ENCODE peak calls at places on chromosomes 11 and 22, in five cellular contexts. One of them, this sample, is unnamed.

GRCh38 chr11:106463154-106463553 is 385.7 kb downstream of the AASDHPPT start:
- DNase-seq in fibroblast of lung: no peak
- DNase-seq in right atrium auricular region: no peak
- DNase-seq in A549: no peak
- DNase-seq in NB4: no peak
- DNase-seq in this sample: no peak

GRCh38 chr11:101439488-101439887 is 144.3 kb downstream of the TRPC6 start:
- DNase-seq in A549: no peak
- DNase-seq in right atrium auricular region: no peak
- DNase-seq in fibroblast of lung: no peak
- DNase-seq in NB4: peak
- DNase-seq in this sample: no peak

GRCh38 chr11:38814670-38815069 is 2216.6 kb upstream of the RAG2 start:
- DNase-seq in right atrium auricular region: no peak
- DNase-seq in fibroblast of lung: peak
- DNase-seq in NB4: no peak
- DNase-seq in A549: no peak
- DNase-seq in this sample: no peak

GRCh38 chr22:23836692-23837495 is 1.9 kb downstream of the DERL3 start:
- DNase-seq in NB4: no peak
- DNase-seq in fibroblast of lung: no peak
- DNase-seq in right atrium auricular region: no peak
- DNase-seq in A549: no peak
- DNase-seq in this sample: no peak

GRCh38 chr11:69558519-69558941 is 77.1 kb downstream of the LINC01488 start:
- DNase-seq in fibroblast of lung: no peak
- DNase-seq in NB4: no peak
- DNase-seq in A549: no peak
- DNase-seq in right atrium auricular region: no peak
- DNase-seq in this sample: no peak

GRCh38 chr11:60926500-60926899 is 2.2 kb downstream of the TMEM132A start:
- DNase-seq in right atrium auricular region: no peak
- DNase-seq in A549: no peak
- DNase-seq in fibroblast of lung: no peak
- DNase-seq in NB4: no peak
- DNase-seq in this sample: no peak

GRCh38 chr22:27466229-27466628 is 335.3 kb downstream of the MN1 start:
- DNase-seq in right atrium auricular region: no peak
- DNase-seq in A549: no peak
- DNase-seq in fibroblast of lung: no peak
- DNase-seq in NB4: no peak
- DNase-seq in this sample: no peak

GRCh38 chr11:68950268-68950667 is 30.5 kb downstream of the MRGPRD start:
- DNase-seq in fibroblast of lung: no peak
- DNase-seq in A549: peak
- DNase-seq in right atrium auricular region: no peak
- DNase-seq in NB4: peak
- DNase-seq in this sample: no peak

GRCh38 chr11:115712296-115712695 is 208.1 kb upstream of the CADM1 start:
- DNase-seq in fibroblast of lung: no peak
- DNase-seq in NB4: no peak
- DNase-seq in A549: no peak
- DNase-seq in right atrium auricular region: no peak
- DNase-seq in this sample: no peak

GRCh38 chr11:2567026-2567671 is 122.3 kb downstream of the KCNQ1 start:
- DNase-seq in NB4: no peak
- DNase-seq in A549: no peak
- DNase-seq in right atrium auricular region: no peak
- DNase-seq in fibroblast of lung: no peak
- DNase-seq in this sample: no peak

GRCh38 chr11:11724994-11725393 is 103.2 kb upstream of the GALNT18 start:
- DNase-seq in fibroblast of lung: no peak
- DNase-seq in A549: no peak
- DNase-seq in right atrium auricular region: no peak
- DNase-seq in NB4: no peak
- DNase-seq in this sample: no peak

GRCh38 chr11:126637800-126638175 is 282.3 kb downstream of the ST3GAL4 start:
- DNase-seq in right atrium auricular region: no peak
- DNase-seq in fibroblast of lung: peak
- DNase-seq in NB4: no peak
- DNase-seq in A549: no peak
- DNase-seq in this sample: no peak

GRCh38 chr11:78365381-78365792 is 52.2 kb downstream of the GAB2 start:
- DNase-seq in A549: no peak
- DNase-seq in NB4: no peak
- DNase-seq in fibroblast of lung: peak
- DNase-seq in right atrium auricular region: no peak
- DNase-seq in this sample: no peak

GRCh38 chr11:83409476-83409875 is 123.3 kb upstream of the CCDC90B start:
- DNase-seq in NB4: no peak
- DNase-seq in right atrium auricular region: no peak
- DNase-seq in A549: no peak
- DNase-seq in fibroblast of lung: no peak
- DNase-seq in this sample: no peak

GRCh38 chr22:39814899-39815298 is 78.7 kb downstream of the ENTHD1 start:
- DNase-seq in A549: no peak
- DNase-seq in right atrium auricular region: no peak
- DNase-seq in fibroblast of lung: peak
- DNase-seq in NB4: peak
- DNase-seq in this sample: no peak

GRCh38 chr22:27802389-27803079 is 978 bp upstream of the MN1 start:
- DNase-seq in A549: no peak
- DNase-seq in fibroblast of lung: no peak
- DNase-seq in NB4: no peak
- DNase-seq in right atrium auricular region: no peak
- DNase-seq in this sample: no peak

GRCh38 chr22:49429066-49429465 is 398.6 kb downstream of the BRD1 start:
- DNase-seq in fibroblast of lung: no peak
- DNase-seq in right atrium auricular region: no peak
- DNase-seq in A549: no peak
- DNase-seq in NB4: no peak
- DNase-seq in this sample: no peak

GRCh38 chr11:119377112-119377901 is 4.2 kb downstream of the USP2 start:
- DNase-seq in fibroblast of lung: no peak
- DNase-seq in A549: no peak
- DNase-seq in NB4: no peak
- DNase-seq in right atrium auricular region: no peak
- DNase-seq in this sample: no peak

GRCh38 chr11:77473001-77473800 is 693 bp downstream of the PAK1 start:
- DNase-seq in A549: peak
- DNase-seq in fibroblast of lung: peak
- DNase-seq in NB4: peak
- DNase-seq in right atrium auricular region: no peak
- DNase-seq in this sample: peak

GRCh38 chr11:28715726-28716125 is 607.5 kb downstream of the METTL15 start:
- DNase-seq in A549: no peak
- DNase-seq in right atrium auricular region: no peak
- DNase-seq in fibroblast of lung: peak
- DNase-seq in NB4: no peak
- DNase-seq in this sample: no peak

GRCh38 chr11:11416502-11416901 is 63.5 kb upstream of the CSNK2A3 start:
- DNase-seq in NB4: peak
- DNase-seq in right atrium auricular region: no peak
- DNase-seq in A549: no peak
- DNase-seq in fibroblast of lung: peak
- DNase-seq in this sample: no peak

GRCh38 chr11:130837194-130837593 is 79.1 kb downstream of the SNX19 start:
- DNase-seq in NB4: no peak
- DNase-seq in fibroblast of lung: no peak
- DNase-seq in A549: no peak
- DNase-seq in right atrium auricular region: no peak
- DNase-seq in this sample: no peak

GRCh38 chr11:16356057-16356750 is at the start of gene SOX6:
- DNase-seq in NB4: no peak
- DNase-seq in fibroblast of lung: peak
- DNase-seq in right atrium auricular region: no peak
- DNase-seq in A549: no peak
- DNase-seq in this sample: no peak

GRCh38 chr11:19602406-19602805 is 110.2 kb upstream of the NAV2 start:
- DNase-seq in NB4: no peak
- DNase-seq in A549: no peak
- DNase-seq in fibroblast of lung: no peak
- DNase-seq in right atrium auricular region: no peak
- DNase-seq in this sample: no peak

GRCh38 chr22:45064313-45065268 is 54.8 kb upstream of the PHF21B start:
- DNase-seq in NB4: peak
- DNase-seq in fibroblast of lung: peak
- DNase-seq in A549: no peak
- DNase-seq in right atrium auricular region: no peak
- DNase-seq in this sample: no peak

GRCh38 chr11:2298131-2298794 is 3.5 kb downstream of the C11orf21 start:
- DNase-seq in fibroblast of lung: no peak
- DNase-seq in A549: no peak
- DNase-seq in right atrium auricular region: peak
- DNase-seq in NB4: no peak
- DNase-seq in this sample: no peak

GRCh38 chr11:61883947-61884346 is 7.4 kb downstream of the FADS3 start:
- DNase-seq in fibroblast of lung: no peak
- DNase-seq in NB4: no peak
- DNase-seq in A549: no peak
- DNase-seq in right atrium auricular region: no peak
- DNase-seq in this sample: no peak

GRCh38 chr22:17446704-17447103 is 77.4 kb downstream of the CECR2 start:
- DNase-seq in A549: no peak
- DNase-seq in NB4: no peak
- DNase-seq in right atrium auricular region: no peak
- DNase-seq in fibroblast of lung: no peak
- DNase-seq in this sample: no peak

GRCh38 chr11:110984147-110984546 is 261.4 kb upstream of the POU2AF2 start:
- DNase-seq in fibroblast of lung: peak
- DNase-seq in right atrium auricular region: no peak
- DNase-seq in A549: no peak
- DNase-seq in NB4: no peak
- DNase-seq in this sample: no peak

GRCh38 chr22:23403152-23403719 is 176.9 kb downstream of the IGLL1 start:
- DNase-seq in right atrium auricular region: no peak
- DNase-seq in fibroblast of lung: no peak
- DNase-seq in NB4: no peak
- DNase-seq in A549: no peak
- DNase-seq in this sample: no peak

GRCh38 chr22:46936378-46936916 is 174.0 kb downstream of the TBC1D22A start:
- DNase-seq in right atrium auricular region: no peak
- DNase-seq in NB4: no peak
- DNase-seq in A549: no peak
- DNase-seq in fibroblast of lung: peak
- DNase-seq in this sample: no peak

GRCh38 chr11:3838504-3838903 is 2.3 kb downstream of the RHOG start:
- DNase-seq in NB4: peak
- DNase-seq in right atrium auricular region: no peak
- DNase-seq in A549: no peak
- DNase-seq in fibroblast of lung: no peak
- DNase-seq in this sample: no peak
- TF ChIP-seq CTCF in NB4: no peak
- TF ChIP-seq CTCF in right atrium auricular region: no peak
- TF ChIP-seq CTCF in A549: no peak
- TF ChIP-seq CTCF in fibroblast of lung: no peak
- TF ChIP-seq CTCF in this sample: no peak

GRCh38 chr11:63802637-63803414 is 10.4 kb upstream of the SPINDOC start:
- DNase-seq in fibroblast of lung: peak
- DNase-seq in A549: peak
- DNase-seq in right atrium auricular region: no peak
- DNase-seq in NB4: peak
- DNase-seq in this sample: no peak

GRCh38 chr11:63795066-63795465 is 18.2 kb upstream of the SPINDOC start:
- DNase-seq in NB4: no peak
- DNase-seq in fibroblast of lung: no peak
- DNase-seq in right atrium auricular region: no peak
- DNase-seq in A549: no peak
- DNase-seq in this sample: no peak

GRCh38 chr11:63804259-63804658 is 9.0 kb upstream of the SPINDOC start:
- DNase-seq in fibroblast of lung: no peak
- DNase-seq in right atrium auricular region: no peak
- DNase-seq in A549: no peak
- DNase-seq in NB4: no peak
- DNase-seq in this sample: no peak

GRCh38 chr11:63805844-63806415 is 7.3 kb upstream of the SPINDOC start:
- DNase-seq in right atrium auricular region: peak
- DNase-seq in fibroblast of lung: peak
- DNase-seq in A549: no peak
- DNase-seq in NB4: no peak
- DNase-seq in this sample: no peak

GRCh38 chr11:63800921-63801320 is 12.3 kb upstream of the SPINDOC start:
- DNase-seq in fibroblast of lung: no peak
- DNase-seq in right atrium auricular region: no peak
- DNase-seq in A549: no peak
- DNase-seq in NB4: no peak
- DNase-seq in this sample: no peak
- TF ChIP-seq CTCF in fibroblast of lung: no peak
- TF ChIP-seq CTCF in right atrium auricular region: no peak
- TF ChIP-seq CTCF in A549: no peak
- TF ChIP-seq CTCF in NB4: no peak
- TF ChIP-seq CTCF in this sample: no peak

GRCh38 chr11:94325681-94326080 is 21.3 kb downstream of the IZUMO1R start:
- DNase-seq in A549: peak
- DNase-seq in right atrium auricular region: no peak
- DNase-seq in NB4: peak
- DNase-seq in fibroblast of lung: no peak
- DNase-seq in this sample: no peak
- TF ChIP-seq CTCF in A549: peak
- TF ChIP-seq CTCF in right atrium auricular region: no peak
- TF ChIP-seq CTCF in NB4: peak
- TF ChIP-seq CTCF in fibroblast of lung: peak
- TF ChIP-seq CTCF in this sample: peak

DNA sequence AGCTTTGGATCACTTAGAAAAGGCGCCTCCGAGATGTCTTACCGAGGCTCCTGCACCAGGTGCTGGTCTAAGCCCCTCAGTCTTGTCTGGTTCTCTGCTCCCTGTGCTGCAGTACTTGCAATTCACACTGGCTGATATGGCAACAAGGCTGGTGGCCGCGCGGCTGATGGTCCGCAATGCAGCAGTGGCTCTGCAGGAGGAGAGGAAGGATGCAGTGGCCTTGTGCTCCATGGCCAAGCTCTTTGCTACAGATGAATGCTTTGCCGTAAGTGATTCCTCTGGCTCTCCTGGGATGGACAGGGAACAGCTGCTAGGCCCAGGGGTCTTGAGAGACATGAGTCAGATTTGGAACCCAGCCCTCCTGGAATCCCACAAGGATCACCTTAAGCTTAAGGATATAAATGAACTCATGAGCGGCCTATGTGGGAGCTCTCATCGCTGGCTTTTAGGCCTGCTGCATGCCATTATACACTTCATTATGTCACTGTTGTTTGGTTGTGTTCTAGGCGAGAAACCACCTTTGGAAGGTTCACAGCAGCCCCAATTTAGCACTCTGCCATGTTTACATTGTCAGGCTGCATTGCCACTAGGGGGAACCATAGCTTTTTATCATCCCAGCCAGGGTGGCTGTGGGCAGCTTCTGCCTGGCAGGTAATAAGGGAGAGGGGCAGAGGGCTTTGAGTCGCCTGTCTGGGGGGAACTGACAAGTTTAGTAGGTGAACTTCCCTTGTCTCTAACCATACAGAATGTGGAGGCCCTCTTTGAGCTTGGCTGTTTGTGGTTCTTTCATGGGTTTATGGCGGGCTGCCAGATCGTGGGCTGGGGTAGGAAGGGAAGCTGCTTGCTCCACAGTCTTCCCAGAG is 8.5 kb downstream of the ACAD8 start:
- DNase-seq in NB4: peak
- DNase-seq in fibroblast of lung: no peak
- DNase-seq in right atrium auricular region: no peak
- DNase-seq in A549: peak
- DNase-seq in this sample: peak
- TF ChIP-seq CTCF in NB4: peak
- TF ChIP-seq CTCF in fibroblast of lung: peak
- TF ChIP-seq CTCF in right atrium auricular region: no peak
- TF ChIP-seq CTCF in A549: peak
- TF ChIP-seq CTCF in this sample: peak

This sample was measured in D721Med.